ENCODE peak calls at places on chromosomes 11 and 22, in six cellular contexts. One of them, this sample, is unnamed.

GRCh38 chr11:8071616-8072581 is 9.1 kb upstream of the TUB start:
- DNase-seq in endodermal cell: peak
- DNase-seq in right atrium auricular region: no peak
- DNase-seq in heart left ventricle: no peak
- DNase-seq in Panc1: no peak
- DNase-seq in brain microvascular endothelial cell: no peak
- DNase-seq in this sample: no peak

GRCh38 chr11:111329306-111330204 is 31.2 kb downstream of the POU2AF3 start:
- DNase-seq in heart left ventricle: peak
- DNase-seq in brain microvascular endothelial cell: no peak
- DNase-seq in right atrium auricular region: no peak
- DNase-seq in endodermal cell: no peak
- DNase-seq in Panc1: no peak
- DNase-seq in this sample: no peak

GRCh38 chr11:11408436-11409221 is 55.6 kb upstream of the CSNK2A3 start:
- DNase-seq in brain microvascular endothelial cell: no peak
- DNase-seq in endodermal cell: no peak
- DNase-seq in heart left ventricle: no peak
- DNase-seq in Panc1: no peak
- DNase-seq in right atrium auricular region: no peak
- DNase-seq in this sample: no peak

GRCh38 chr11:76120513-76121081 is 85.7 kb downstream of the WNT11 start:
- DNase-seq in endodermal cell: peak
- DNase-seq in Panc1: no peak
- DNase-seq in right atrium auricular region: no peak
- DNase-seq in brain microvascular endothelial cell: peak
- DNase-seq in heart left ventricle: peak
- DNase-seq in this sample: no peak

GRCh38 chr11:34637303-34637702 is 16.4 kb downstream of the EHF start:
- DNase-seq in endodermal cell: no peak
- DNase-seq in right atrium auricular region: no peak
- DNase-seq in Panc1: no peak
- DNase-seq in heart left ventricle: no peak
- DNase-seq in brain microvascular endothelial cell: no peak
- DNase-seq in this sample: no peak

GRCh38 chr11:101049123-101049522 is 80.5 kb downstream of the PGR start:
- DNase-seq in endodermal cell: no peak
- DNase-seq in Panc1: no peak
- DNase-seq in brain microvascular endothelial cell: no peak
- DNase-seq in heart left ventricle: no peak
- DNase-seq in right atrium auricular region: no peak
- DNase-seq in this sample: peak

GRCh38 chr11:32018672-32019071 is 72.2 kb upstream of the RCN1 start:
- DNase-seq in right atrium auricular region: no peak
- DNase-seq in Panc1: no peak
- DNase-seq in endodermal cell: no peak
- DNase-seq in heart left ventricle: no peak
- DNase-seq in brain microvascular endothelial cell: no peak
- DNase-seq in this sample: no peak

GRCh38 chr11:10480026-10480425 is 25.0 kb downstream of the AMPD3 start:
- DNase-seq in brain microvascular endothelial cell: no peak
- DNase-seq in right atrium auricular region: no peak
- DNase-seq in Panc1: no peak
- DNase-seq in endodermal cell: no peak
- DNase-seq in heart left ventricle: no peak
- DNase-seq in this sample: no peak

GRCh38 chr11:114321621-114322257 is 25.5 kb downstream of the NNMT start:
- DNase-seq in Panc1: no peak
- DNase-seq in heart left ventricle: no peak
- DNase-seq in right atrium auricular region: no peak
- DNase-seq in endodermal cell: no peak
- DNase-seq in brain microvascular endothelial cell: peak
- DNase-seq in this sample: peak

GRCh38 chr11:77057938-77058474 is 8.8 kb upstream of the CAPN5 start:
- DNase-seq in brain microvascular endothelial cell: no peak
- DNase-seq in endodermal cell: peak
- DNase-seq in heart left ventricle: no peak
- DNase-seq in right atrium auricular region: no peak
- DNase-seq in Panc1: no peak
- DNase-seq in this sample: no peak

GRCh38 chr11:94815705-94816344 is 47.7 kb downstream of the AMOTL1 start:
- DNase-seq in heart left ventricle: no peak
- DNase-seq in endodermal cell: peak
- DNase-seq in brain microvascular endothelial cell: no peak
- DNase-seq in Panc1: no peak
- DNase-seq in right atrium auricular region: no peak
- DNase-seq in this sample: no peak

GRCh38 chr22:48261706-48262105 is 1499.3 kb downstream of the TBC1D22A start:
- DNase-seq in Panc1: no peak
- DNase-seq in endodermal cell: peak
- DNase-seq in right atrium auricular region: no peak
- DNase-seq in brain microvascular endothelial cell: no peak
- DNase-seq in heart left ventricle: no peak
- DNase-seq in this sample: no peak

GRCh38 chr11:60927600-60927999 is 3.3 kb downstream of the TMEM132A start:
- DNase-seq in right atrium auricular region: no peak
- DNase-seq in Panc1: no peak
- DNase-seq in endodermal cell: no peak
- DNase-seq in heart left ventricle: no peak
- DNase-seq in brain microvascular endothelial cell: no peak
- DNase-seq in this sample: no peak

GRCh38 chr11:101436511-101437142 is 147.2 kb downstream of the TRPC6 start:
- DNase-seq in Panc1: peak
- DNase-seq in brain microvascular endothelial cell: peak
- DNase-seq in heart left ventricle: no peak
- DNase-seq in endodermal cell: peak
- DNase-seq in right atrium auricular region: no peak
- DNase-seq in this sample: peak

GRCh38 chr11:85737738-85738137 is 51.7 kb upstream of the CCDC89 start:
- DNase-seq in right atrium auricular region: no peak
- DNase-seq in heart left ventricle: no peak
- DNase-seq in endodermal cell: no peak
- DNase-seq in brain microvascular endothelial cell: no peak
- DNase-seq in Panc1: no peak
- DNase-seq in this sample: no peak

GRCh38 chr11:23991140-23991539 is 505.7 kb upstream of the LUZP2 start:
- DNase-seq in brain microvascular endothelial cell: peak
- DNase-seq in Panc1: no peak
- DNase-seq in right atrium auricular region: no peak
- DNase-seq in heart left ventricle: no peak
- DNase-seq in endodermal cell: no peak
- DNase-seq in this sample: no peak

GRCh38 chr11:70126494-70126893 is 48.4 kb downstream of the ANO1 start:
- DNase-seq in endodermal cell: no peak
- DNase-seq in Panc1: no peak
- DNase-seq in brain microvascular endothelial cell: no peak
- DNase-seq in right atrium auricular region: no peak
- DNase-seq in heart left ventricle: no peak
- DNase-seq in this sample: peak

GRCh38 chr11:8828055-8828454 is 82.9 kb upstream of the AKIP1 start:
- DNase-seq in Panc1: no peak
- DNase-seq in endodermal cell: peak
- DNase-seq in right atrium auricular region: no peak
- DNase-seq in brain microvascular endothelial cell: no peak
- DNase-seq in heart left ventricle: no peak
- DNase-seq in this sample: no peak

GRCh38 chr22:44355688-44356070 is 42.9 kb upstream of the SHISAL1 start:
- DNase-seq in right atrium auricular region: no peak
- DNase-seq in heart left ventricle: no peak
- DNase-seq in endodermal cell: peak
- DNase-seq in Panc1: no peak
- DNase-seq in brain microvascular endothelial cell: no peak
- DNase-seq in this sample: no peak

GRCh38 chr11:129208863-129209262 is 16.7 kb upstream of the ARHGAP32 start:
- DNase-seq in Panc1: no peak
- DNase-seq in heart left ventricle: no peak
- DNase-seq in right atrium auricular region: no peak
- DNase-seq in brain microvascular endothelial cell: no peak
- DNase-seq in endodermal cell: no peak
- DNase-seq in this sample: no peak

GRCh38 chr22:50260801-50261614 is 475 bp downstream of the MAPK12 start:
- DNase-seq in Panc1: no peak
- DNase-seq in right atrium auricular region: no peak
- DNase-seq in endodermal cell: peak
- DNase-seq in brain microvascular endothelial cell: peak
- DNase-seq in heart left ventricle: no peak
- DNase-seq in this sample: peak

GRCh38 chr11:14905104-14906033 is 13.3 kb upstream of the CYP2R1 start:
- DNase-seq in brain microvascular endothelial cell: no peak
- DNase-seq in endodermal cell: peak
- DNase-seq in heart left ventricle: peak
- DNase-seq in right atrium auricular region: peak
- DNase-seq in Panc1: no peak
- DNase-seq in this sample: peak

GRCh38 chr11:121318848-121319834 is 26.6 kb downstream of the SC5D start:
- DNase-seq in brain microvascular endothelial cell: peak
- DNase-seq in Panc1: peak
- DNase-seq in endodermal cell: peak
- DNase-seq in heart left ventricle: peak
- DNase-seq in right atrium auricular region: no peak
- DNase-seq in this sample: peak
- TF ChIP-seq CTCF in brain microvascular endothelial cell: peak
- TF ChIP-seq CTCF in Panc1: peak
- TF ChIP-seq CTCF in endodermal cell: peak
- TF ChIP-seq CTCF in heart left ventricle: peak
- TF ChIP-seq CTCF in right atrium auricular region: peak
- TF ChIP-seq CTCF in this sample: peak

DNA sequence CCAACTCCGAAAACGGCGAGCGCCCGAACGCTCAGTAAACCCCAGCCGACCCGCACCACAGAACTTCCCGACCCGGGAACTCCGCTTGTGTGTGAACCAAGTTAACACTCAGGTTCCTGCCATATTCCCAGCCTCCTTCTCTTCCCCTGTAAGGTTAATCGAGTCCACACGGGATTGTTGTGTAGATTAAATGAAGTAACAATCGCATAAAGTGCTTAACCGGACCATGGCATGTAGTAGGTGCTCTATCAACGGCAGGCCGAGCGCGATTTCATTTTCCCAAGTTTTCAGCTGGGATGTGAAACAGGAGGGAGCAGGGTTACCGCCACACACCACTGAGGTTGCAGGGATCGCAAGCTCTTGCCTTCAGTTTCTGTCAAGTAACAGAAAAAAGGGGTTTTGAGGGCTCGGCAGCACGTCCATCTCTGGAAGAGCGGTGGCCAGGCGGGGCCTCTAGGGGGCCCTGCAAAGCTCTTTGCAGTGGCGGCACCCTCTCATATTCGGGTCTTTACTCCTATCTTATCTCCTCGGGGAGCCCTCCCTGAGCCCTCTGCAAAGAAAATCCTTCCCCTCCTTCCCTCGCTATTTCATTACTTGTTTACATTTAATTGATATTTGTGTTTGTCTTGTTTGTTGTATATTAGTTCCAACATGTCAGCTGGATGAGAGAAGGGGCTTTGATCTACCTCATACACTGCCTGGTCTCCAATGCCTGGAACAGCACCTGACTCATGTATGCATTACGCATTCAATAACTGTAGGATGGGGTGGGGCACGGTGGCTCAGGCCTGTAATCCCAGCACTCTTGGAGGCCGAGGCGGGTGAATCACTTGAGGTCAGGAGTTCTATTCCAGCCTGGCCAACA is 792 bp upstream of the PLEKHA7 start:
- DNase-seq in Panc1: no peak
- DNase-seq in heart left ventricle: no peak
- DNase-seq in brain microvascular endothelial cell: peak
- DNase-seq in endodermal cell: peak
- DNase-seq in right atrium auricular region: no peak
- DNase-seq in this sample: peak
- TF ChIP-seq CTCF in Panc1: peak
- TF ChIP-seq CTCF in heart left ventricle: peak
- TF ChIP-seq CTCF in brain microvascular endothelial cell: peak
- TF ChIP-seq CTCF in endodermal cell: peak
- TF ChIP-seq CTCF in right atrium auricular region: peak
- TF ChIP-seq CTCF in this sample: peak

DNA sequence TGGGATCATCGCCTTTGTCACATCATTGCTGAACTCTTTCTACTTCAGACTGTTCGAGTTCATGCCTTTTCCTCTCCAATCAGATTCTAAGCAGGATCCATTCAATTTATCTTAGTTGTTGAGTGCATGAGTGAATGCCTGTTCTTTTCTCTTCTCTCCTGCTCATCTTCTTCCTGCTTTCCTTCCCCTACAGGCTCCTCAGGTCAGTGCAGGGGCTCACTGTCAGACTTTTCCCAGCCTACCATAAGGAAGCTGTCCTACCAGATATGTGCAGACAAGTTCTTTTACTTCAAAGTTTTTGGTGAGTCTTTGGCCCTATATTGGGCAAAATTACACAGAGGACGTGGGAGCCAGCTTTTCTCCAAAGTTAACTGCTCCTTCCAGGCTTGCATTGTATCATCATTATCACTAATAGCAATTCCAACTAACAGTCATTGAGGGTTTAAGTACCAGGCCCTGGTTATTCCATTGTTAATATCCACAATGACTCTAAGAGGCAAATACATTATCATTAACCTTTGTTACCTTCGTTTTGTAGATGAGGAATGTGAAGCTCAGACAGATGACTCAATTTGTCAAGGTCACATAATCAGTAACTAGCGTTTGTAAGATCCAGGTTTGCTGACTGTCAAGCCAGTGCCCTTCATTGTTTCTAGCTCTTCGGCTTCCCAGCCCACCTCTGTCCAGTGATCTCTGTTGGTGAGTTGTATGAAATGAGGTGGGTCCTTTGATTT is 30.4 kb downstream of the OR6Q1 start:
- DNase-seq in right atrium auricular region: no peak
- DNase-seq in heart left ventricle: no peak
- DNase-seq in brain microvascular endothelial cell: no peak
- DNase-seq in endodermal cell: peak
- DNase-seq in Panc1: no peak
- DNase-seq in this sample: peak
- TF ChIP-seq CTCF in right atrium auricular region: no peak
- TF ChIP-seq CTCF in heart left ventricle: no peak
- TF ChIP-seq CTCF in brain microvascular endothelial cell: peak
- TF ChIP-seq CTCF in endodermal cell: peak
- TF ChIP-seq CTCF in Panc1: no peak
- TF ChIP-seq CTCF in this sample: peak

DNA sequence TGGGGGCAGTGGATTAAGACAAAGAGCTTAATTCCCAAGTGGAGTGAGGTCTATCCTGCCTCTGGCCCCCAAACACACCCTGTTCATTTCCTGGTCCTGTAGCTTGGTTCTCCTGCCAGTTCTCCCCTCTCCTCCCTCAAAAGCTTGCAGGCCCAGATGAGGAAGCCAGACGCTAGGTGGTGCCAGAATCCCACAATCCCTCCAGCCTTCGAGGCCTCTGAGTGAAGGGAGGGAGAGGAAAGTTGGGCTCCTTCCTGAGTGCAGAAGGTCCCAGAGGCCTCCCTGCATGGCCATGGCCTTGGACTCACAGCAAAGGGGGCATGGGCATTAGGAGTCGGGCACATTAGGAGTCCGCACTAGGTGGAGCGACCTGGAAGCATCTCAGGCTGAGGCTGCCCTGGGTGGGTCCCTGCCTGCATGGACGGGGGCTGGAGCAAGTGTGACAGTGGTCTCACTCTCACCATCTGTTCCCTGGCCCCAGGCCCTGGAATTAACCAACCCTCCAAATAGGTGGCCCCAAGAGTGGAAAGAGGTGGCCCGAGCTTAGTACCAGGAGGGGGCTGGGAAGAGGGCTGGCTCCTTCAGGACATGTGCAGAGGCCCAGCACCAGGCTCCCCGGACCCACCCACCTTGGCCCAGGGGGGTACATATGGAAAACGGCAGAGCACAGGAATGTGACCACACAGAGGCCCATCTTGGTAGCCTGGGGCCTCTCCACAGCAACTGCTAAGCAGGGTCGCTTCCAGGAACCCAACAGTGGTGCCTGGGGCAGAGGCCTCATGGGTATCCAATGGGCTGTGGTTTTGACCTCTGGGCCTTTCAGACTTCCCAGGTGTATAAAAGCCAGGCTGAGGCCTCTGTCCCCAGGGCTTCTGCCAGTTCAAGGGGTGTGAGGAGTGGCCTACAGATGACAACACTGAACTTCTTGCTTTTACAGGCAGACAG is 5.2 kb downstream of the FXYD2 start:
- DNase-seq in heart left ventricle: peak
- DNase-seq in endodermal cell: peak
- DNase-seq in Panc1: no peak
- DNase-seq in right atrium auricular region: peak
- DNase-seq in brain microvascular endothelial cell: peak
- DNase-seq in this sample: peak
- TF ChIP-seq CTCF in heart left ventricle: peak
- TF ChIP-seq CTCF in endodermal cell: peak
- TF ChIP-seq CTCF in Panc1: peak
- TF ChIP-seq CTCF in right atrium auricular region: peak
- TF ChIP-seq CTCF in brain microvascular endothelial cell: peak
- TF ChIP-seq CTCF in this sample: peak